ENCODE peak calls at places on chromosomes 11 and 22, in nine cellular contexts. I, T, H, X, J, P, Q, E and S are unnamed samples.

GRCh38 chr11:61694971-61695706 is 14.9 kb downstream of the DAGLA start:
- DNase-seq in J (no peak), P (no peak), H (no peak), T (peak), I (no peak), E (peak), X (no peak), Q (peak), S (no peak)

GRCh38 chr11:87422566-87422965 is 384.8 kb downstream of the TMEM135 start:
- DNase-seq in X (no peak), H (no peak), P (no peak), E (no peak), I (no peak), T (no peak), Q (no peak), J (no peak), S (no peak)

GRCh38 chr11:12102588-12103410 is 7.6 kb upstream of the MICAL2 start:
- DNase-seq in E (no peak), Q (no peak), J (no peak), T (no peak), I (no peak), X (no peak), H (no peak), P (peak), S (no peak)

GRCh38 chr11:69205125-69205928 is 49.6 kb downstream of the SMIM38 start:
- DNase-seq in E (no peak), Q (no peak), P (no peak), I (no peak), X (no peak), H (no peak), J (no peak), T (no peak), S (no peak)

GRCh38 chr22:29230916-29231875 is 25.5 kb downstream of the EMID1 start:
- DNase-seq in P (no peak), E (no peak), T (no peak), H (no peak), Q (no peak), I (no peak), X (no peak), J (no peak), S (no peak)

GRCh38 chr11:35419713-35420333 is 465 bp upstream of the SLC1A2 start:
- DNase-seq in Q (no peak), X (no peak), H (no peak), T (no peak), J (no peak), E (no peak), P (no peak), I (peak), S (no peak)

GRCh38 chr11:8062781-8063257 is 18.2 kb upstream of the TUB start:
- DNase-seq in X (no peak), E (no peak), T (no peak), I (no peak), J (peak), H (no peak), Q (no peak), P (no peak), S (peak)

GRCh38 chr11:77259681-77260080 is 41.8 kb downstream of the GDPD4 start:
- DNase-seq in P (no peak), E (no peak), J (no peak), H (no peak), T (no peak), X (no peak), Q (no peak), I (no peak), S (no peak)

GRCh38 chr11:57214087-57214395 is 23.0 kb downstream of the APLNR start:
- DNase-seq in J (no peak), T (no peak), H (no peak), X (no peak), P (no peak), Q (no peak), I (no peak), E (no peak), S (no peak)

GRCh38 chr11:115765803-115766239 is 261.6 kb upstream of the CADM1 start:
- DNase-seq in X (no peak), H (no peak), I (no peak), T (no peak), J (no peak), P (no peak), E (no peak), Q (no peak), S (no peak)

GRCh38 chr11:67373916-67374570 is 645 bp upstream of the CLCF1 start:
- DNase-seq in E (peak), T (peak), J (peak), P (peak), H (peak), I (peak), X (no peak), Q (peak), S (peak)

GRCh38 chr11:112364962-112365481 is 104.4 kb upstream of the PLET1 start:
- DNase-seq in E (no peak), X (no peak), H (no peak), Q (no peak), J (no peak), T (no peak), I (no peak), P (no peak), S (no peak)

GRCh38 chr11:28528217-28528616 is 420.0 kb downstream of the METTL15 start:
- DNase-seq in I (no peak), P (no peak), J (no peak), Q (no peak), E (no peak), T (no peak), X (no peak), H (no peak), S (no peak)